ENCODE peak calls at places on chromosome 4, in six cellular contexts. Y is GM12878, V is K562, F is HepG2, C is GM12892, O is H1. S is an unnamed sample.

GRCh38 chr4:179007758-179008157 is 1565.5 kb upstream of the AGA start:
- DNase-seq in C (no peak), F (no peak), Y (no peak), V (no peak), O (no peak), S (no peak)

GRCh38 chr4:80500593-80500992 is 165.1 kb downstream of the CFAP299 start:
- DNase-seq in O (no peak), C (no peak), F (no peak), V (no peak), Y (no peak), S (no peak)

GRCh38 chr4:3871881-3872833 is 106.0 kb downstream of the ADRA2C start:
- DNase-seq in C (no peak), Y (no peak), F (no peak), O (peak; percentile 70), V (no peak), S (no peak)

GRCh38 chr4:158949094-158949493 is 153.8 kb upstream of the RAPGEF2 start:
- DNase-seq in F (no peak), V (no peak), Y (no peak), O (no peak), C (no peak), S (no peak)

GRCh38 chr4:80452055-80452454 is 116.5 kb downstream of the CFAP299 start:
- DNase-seq in V (no peak), O (no peak), F (no peak), Y (no peak), C (no peak), S (no peak)

GRCh38 chr4:88569944-88570455 is 22.3 kb upstream of the HERC3 start:
- DNase-seq in C (no peak), Y (no peak), F (no peak), V (no peak), O (no peak), S (no peak)

GRCh38 chr4:40728341-40728740 is 21.4 kb upstream of the NSUN7 start:
- DNase-seq in F (peak; percentile 45), V (no peak), C (no peak), Y (no peak), O (no peak), S (no peak)

GRCh38 chr4:168773388-168774195 is 236.5 kb downstream of the CBR4 start:
- DNase-seq in Y (no peak), O (no peak), C (no peak), F (no peak), V (no peak), S (no peak)

GRCh38 chr4:8353912-8354453 is 84.4 kb downstream of the HTRA3 start:
- DNase-seq in Y (no peak), O (no peak), F (no peak), V (no peak), C (no peak), S (no peak)

GRCh38 chr4:40322853-40323252 is 12.3 kb upstream of the CHRNA9 start:
- DNase-seq in F (no peak), O (no peak), V (no peak), C (no peak), Y (no peak), S (no peak)

GRCh38 chr4:166198516-166198915 is 325.5 kb downstream of the TLL1 start:
- DNase-seq in V (no peak), C (no peak), Y (no peak), O (no peak), F (no peak), S (no peak)

GRCh38 chr4:2436301-2436700 is 17.5 kb downstream of the CFAP99 start:
- DNase-seq in Y (no peak), O (no peak), V (no peak), F (no peak), C (no peak), S (no peak)

GRCh38 chr4:105373324-105373723 is 100.5 kb downstream of the PPA2 start:
- DNase-seq in F (no peak), C (no peak), V (no peak), Y (no peak), O (no peak), S (no peak)

GRCh38 chr4:133148690-133149363 is at the start of gene PCDH10:
- DNase-seq in F (peak; percentile 1), Y (no peak), C (no peak), V (peak; percentile 59), O (peak; percentile 99), S (peak; percentile 25)

GRCh38 chr4:166174717-166175510 is 301.9 kb downstream of the TLL1 start:
- DNase-seq in O (no peak), Y (no peak), C (no peak), F (no peak), V (no peak), S (no peak)

GRCh38 chr4:181592221-181592745 is 650.9 kb upstream of the TENM3 start:
- DNase-seq in O (no peak), C (no peak), V (no peak), Y (no peak), F (no peak), S (no peak)

GRCh38 chr4:186840771-186841301 is 117.2 kb upstream of the FAT1 start:
- DNase-seq in C (no peak), Y (no peak), V (peak; percentile 38), O (no peak), F (no peak), S (no peak)

GRCh38 chr4:186838295-186838694 is 114.6 kb upstream of the FAT1 start:
- DNase-seq in Y (no peak), F (no peak), C (no peak), O (no peak), V (no peak), S (no peak)

GRCh38 chr4:186844059-186844681 is 120.5 kb upstream of the FAT1 start:
- DNase-seq in O (no peak), Y (no peak), C (no peak), V (peak; percentile 31), F (no peak), S (no peak)

GRCh38 chr4:186839122-186840037 is 115.7 kb upstream of the FAT1 start:
- DNase-seq in F (no peak), C (no peak), O (no peak), V (peak; percentile 55), Y (no peak), S (peak; percentile 5)

GRCh38 chr4:186840222-186840701 is 116.6 kb upstream of the FAT1 start:
- DNase-seq in O (no peak), V (peak; percentile 56), Y (no peak), F (no peak), C (no peak), S (no peak)
- TF ChIP-seq POLR2A in O (no peak), V (peak; percentile 42), Y (no peak), F (no peak), C (no peak), S (no peak)

GRCh38 chr4:157076578-157076947 is 613 bp downstream of the GLRB start:
- DNase-seq in O (peak; percentile 48), V (no peak), Y (no peak), F (no peak), C (no peak), S (no peak)
- TF ChIP-seq TAF1 in O (no peak), V (no peak), Y (no peak), F (no peak), C (no peak), S (no peak)

GRCh38 chr4:10086506-10087120 is 30.0 kb downstream of the WDR1 start:
- DNase-seq in O (no peak), F (no peak), V (no peak), Y (no peak), C (no peak), S (no peak)
- TF ChIP-seq POLR2AphosphoS5 in O (no peak), F (no peak), V (no peak), Y (peak; percentile 15), C (no peak), S (no peak)

DNA sequence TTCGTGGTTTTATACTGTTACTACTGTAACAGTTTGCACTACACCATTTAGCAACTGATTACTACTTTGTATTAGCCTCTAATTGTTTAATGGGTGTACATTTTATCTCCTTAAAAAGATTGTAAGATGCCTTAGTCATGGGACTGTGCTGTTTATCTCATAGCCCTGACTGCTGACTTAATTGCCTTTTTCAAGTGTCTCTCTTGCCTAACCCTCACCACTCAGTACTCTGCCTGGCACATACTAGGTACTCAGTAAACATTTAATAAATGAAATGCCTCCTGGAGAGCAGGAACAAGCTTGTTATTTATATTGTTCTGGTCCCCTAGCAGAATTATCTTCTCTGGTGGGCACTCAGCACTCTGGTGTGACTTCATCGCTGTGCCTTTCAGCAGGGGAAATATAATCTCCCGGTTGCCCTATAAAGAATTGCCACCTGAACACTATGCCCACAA is 1.7 kb upstream of the STIM2 start:
- DNase-seq in Y (no peak), F (no peak), O (no peak), C (no peak), V (no peak), S (no peak)
- TF ChIP-seq POLR2A in Y (no peak), F (no peak), O (no peak), C (no peak), V (no peak), S (no peak)

GRCh38 chr4:125961626-125962025 is 646.9 kb downstream of the FAT4 start:
- DNase-seq in V (no peak), Y (no peak), O (no peak), F (no peak), C (no peak), S (no peak)
- TF ChIP-seq TAF1 in V (no peak), Y (no peak), O (no peak), F (no peak), C (no peak), S (no peak)

GRCh38 chr4:55291227-55291629 is 54.8 kb upstream of the SRD5A3 start:
- DNase-seq in V (no peak), C (no peak), Y (no peak), F (no peak), O (no peak), S (no peak)
- TF ChIP-seq POLR2AphosphoS5 in V (no peak), C (no peak), Y (no peak), F (no peak), O (no peak), S (no peak)

DNA sequence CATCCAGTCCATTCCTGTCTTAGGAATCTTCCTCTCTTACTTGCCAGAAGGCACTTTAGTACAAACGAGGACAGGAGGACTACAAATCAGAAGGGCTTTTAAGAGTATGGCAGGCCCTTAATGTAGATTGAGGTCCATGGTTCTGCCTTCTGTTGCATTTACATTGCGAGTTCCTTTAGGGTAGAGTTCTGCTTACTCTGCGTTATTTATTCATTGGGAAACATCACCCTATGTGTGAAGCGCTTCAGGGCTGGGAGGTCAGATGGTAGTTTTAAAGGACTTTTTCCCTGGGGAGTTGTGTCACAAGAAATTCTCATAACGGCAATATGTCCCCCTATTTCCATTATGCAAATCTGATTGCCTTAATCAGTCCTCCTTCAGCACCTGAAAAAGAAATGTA is 199.3 kb downstream of the RASL11B start:
- DNase-seq in F (no peak), C (no peak), Y (no peak), V (no peak), O (no peak), S (no peak)
- TF ChIP-seq POLR2A in F (no peak), C (no peak), Y (no peak), V (no peak), O (no peak), S (no peak)

GRCh38 chr4:17773125-17773698 is 8.2 kb downstream of the FAM184B start:
- DNase-seq in F (no peak), C (no peak), V (no peak), Y (no peak), O (no peak), S (no peak)
- TF ChIP-seq TAF1 in F (no peak), C (no peak), V (no peak), Y (no peak), O (no peak), S (no peak)

S was measured in GM12891.